ENCODE peak calls at places on chromosomes 11 and 22, in five cellular contexts. J, G, R, Y and F are unnamed samples.

GRCh38 chr11:40713083-40713482 is 746.4 kb downstream of the LRRC4C start:
- DNase-seq in J (no peak), G (no peak), R (no peak), Y (no peak), F (no peak)

GRCh38 chr11:128597209-128597608 is 9.9 kb upstream of the ETS1 start:
- DNase-seq in J (no peak), G (no peak), R (no peak), Y (no peak), F (no peak)

GRCh38 chr11:131688056-131688693 is 317.8 kb downstream of the NTM start:
- DNase-seq in J (no peak), G (peak), R (peak), Y (no peak), F (peak)

GRCh38 chr11:14318581-14318981 is 40.4 kb downstream of the RRAS2 start:
- DNase-seq in J (no peak), G (no peak), R (no peak), Y (no peak), F (peak)

GRCh38 chr11:78392854-78393253 is 24.8 kb downstream of the GAB2 start:
- DNase-seq in J (no peak), G (no peak), R (no peak), Y (no peak), F (no peak)

GRCh38 chr11:33622231-33622630 is 78.4 kb downstream of the C11orf91 start:
- DNase-seq in J (no peak), G (no peak), R (peak), Y (no peak), F (peak)

GRCh38 chr11:9130297-9130696 is 38.9 kb upstream of the SCUBE2 start:
- DNase-seq in J (no peak), G (no peak), R (no peak), Y (no peak), F (no peak)

GRCh38 chr11:59822989-59823566 is 12.5 kb upstream of the MRPL16 start:
- DNase-seq in J (no peak), G (no peak), R (peak), Y (no peak), F (peak)

GRCh38 chr22:43174941-43175531 is 11.9 kb downstream of the TTLL12 start:
- DNase-seq in J (no peak), G (no peak), R (no peak), Y (no peak), F (no peak)

GRCh38 chr22:44247346-44247745 is 65.4 kb downstream of the SHISAL1 start:
- DNase-seq in J (no peak), G (no peak), R (no peak), Y (no peak), F (no peak)

GRCh38 chr11:90476442-90477007 is 253.7 kb upstream of the CHORDC1 start:
- DNase-seq in J (no peak), G (no peak), R (no peak), Y (no peak), F (peak)

GRCh38 chr11:118437736-118438125 is 1.4 kb downstream of the KMT2A start:
- DNase-seq in J (no peak), G (peak), R (peak), Y (no peak), F (peak)

GRCh38 chr22:17199131-17199731 is 20.0 kb downstream of the ADA2 start:
- DNase-seq in J (no peak), G (no peak), R (peak), Y (no peak), F (peak)

GRCh38 chr11:2724653-2725366 is 25.0 kb upstream of the KCNQ1OT1 start:
- DNase-seq in J (no peak), G (no peak), R (no peak), Y (no peak), F (peak)

GRCh38 chr11:1916132-1916985 is 3.1 kb upstream of the TNNT3 start:
- DNase-seq in J (no peak), G (no peak), R (no peak), Y (no peak), F (no peak)

GRCh38 chr11:73752903-73753302 is 8.0 kb downstream of the RAB6A start:
- DNase-seq in J (no peak), G (no peak), R (no peak), Y (no peak), F (no peak)

GRCh38 chr11:67632175-67632981 is 2.6 kb upstream of the NUDT8 start:
- DNase-seq in J (no peak), G (no peak), R (no peak), Y (peak), F (no peak)

GRCh38 chr22:46169628-46170027 is 19.3 kb downstream of the PPARA start:
- DNase-seq in J (no peak), G (no peak), R (no peak), Y (no peak), F (no peak)

GRCh38 chr22:30245181-30245984 is 1.2 kb downstream of the LIF start:
- DNase-seq in J (no peak), G (no peak), R (no peak), Y (no peak), F (no peak)

GRCh38 chr22:27377501-27377900 is 424.1 kb downstream of the MN1 start:
- DNase-seq in J (no peak), G (no peak), R (no peak), Y (no peak), F (no peak)

GRCh38 chr22:50576070-50576469 is 2.2 kb downstream of the CPT1B start:
- DNase-seq in J (no peak), G (no peak), R (peak), Y (no peak), F (peak)

GRCh38 chr11:16891964-16892363 is 122.2 kb downstream of the PLEKHA7 start:
- DNase-seq in J (no peak), G (no peak), R (peak), Y (no peak), F (peak)

GRCh38 chr11:115180272-115180671 is 323.9 kb downstream of the CADM1 start:
- DNase-seq in J (no peak), G (no peak), R (no peak), Y (no peak), F (no peak)

GRCh38 chr11:2797181-2797711 is 88.3 kb downstream of the CDKN1C start:
- DNase-seq in J (no peak), G (no peak), R (no peak), Y (peak), F (no peak)

GRCh38 chr11:67437082-67437821 is at the start of gene PTPRCAP:
- DNase-seq in J (no peak), G (no peak), R (no peak), Y (no peak), F (no peak)

GRCh38 chr22:23070418-23071162 is at the start of gene GNAZ:
- DNase-seq in J (no peak), G (peak), R (no peak), Y (peak), F (no peak)

GRCh38 chr11:1994121-1994520 is 3.5 kb downstream of the H19 start:
- DNase-seq in J (no peak), G (no peak), R (no peak), Y (peak), F (no peak)

GRCh38 chr11:12717851-12718291 is 43.6 kb downstream of the TEAD1 start:
- DNase-seq in J (no peak), G (no peak), R (no peak), Y (no peak), F (peak)

GRCh38 chr11:13761712-13762111 is 93.2 kb downstream of the FAR1 start:
- DNase-seq in J (no peak), G (no peak), R (peak), Y (no peak), F (no peak)

GRCh38 chr11:126544311-126545056 is 189.0 kb downstream of the ST3GAL4 start:
- DNase-seq in J (peak), G (peak), R (peak), Y (no peak), F (peak)

GRCh38 chr11:100676901-100677300 is 10.2 kb upstream of the ARHGAP42 start:
- DNase-seq in J (no peak), G (no peak), R (no peak), Y (no peak), F (no peak)

GRCh38 chr11:69339041-69339733 is 45.2 kb downstream of the MYEOV start:
- DNase-seq in J (no peak), G (no peak), R (no peak), Y (no peak), F (no peak)

GRCh38 chr22:50293441-50294318 is 13.8 kb downstream of the PLXNB2 start:
- DNase-seq in J (no peak), G (peak), R (peak), Y (no peak), F (peak)

GRCh38 chr11:88552377-88553029 is 215.0 kb upstream of the CTSC start:
- DNase-seq in J (no peak), G (no peak), R (peak), Y (no peak), F (peak)